ENCODE peak calls at places on chromosomes 13 and 19, in seven cellular contexts. One of them, this sample, is unnamed.

GRCh38 chr13:20370815-20371421 is 138.8 kb upstream of the GJB6 start:
- DNase-seq in NCI-H345: no peak
- DNase-seq in NCI-H1092: no peak
- DNase-seq in amniotic epithelial cell: no peak
- DNase-seq in NCI-H2171: no peak
- DNase-seq in aorta: no peak
- DNase-seq in GM03348: no peak
- DNase-seq in this sample: no peak

GRCh38 chr19:1954547-1954946 is 13.6 kb downstream of the CSNK1G2 start:
- DNase-seq in NCI-H345: no peak
- DNase-seq in NCI-H1092: no peak
- DNase-seq in amniotic epithelial cell: no peak
- DNase-seq in NCI-H2171: no peak
- DNase-seq in aorta: no peak
- DNase-seq in GM03348: no peak
- DNase-seq in this sample: no peak

GRCh38 chr19:56748443-56748842 is 76.9 kb upstream of the ZNF835 start:
- DNase-seq in NCI-H345: no peak
- DNase-seq in NCI-H1092: no peak
- DNase-seq in amniotic epithelial cell: peak; percentile 1
- DNase-seq in NCI-H2171: no peak
- DNase-seq in aorta: no peak
- DNase-seq in GM03348: no peak
- DNase-seq in this sample: peak; percentile 9

GRCh38 chr19:34711890-34712289 is 22.2 kb upstream of the ZNF181 start:
- DNase-seq in NCI-H345: no peak
- DNase-seq in NCI-H1092: no peak
- DNase-seq in amniotic epithelial cell: no peak
- DNase-seq in NCI-H2171: no peak
- DNase-seq in aorta: no peak
- DNase-seq in GM03348: no peak
- DNase-seq in this sample: no peak

GRCh38 chr13:42807866-42808265 is 26.5 kb downstream of the FAM216B start:
- DNase-seq in NCI-H345: no peak
- DNase-seq in NCI-H1092: no peak
- DNase-seq in amniotic epithelial cell: peak; percentile 61
- DNase-seq in NCI-H2171: no peak
- DNase-seq in aorta: no peak
- DNase-seq in GM03348: peak; percentile 37
- DNase-seq in this sample: no peak

GRCh38 chr13:20461481-20461859 is 64.2 kb downstream of the CRYL1 start:
- DNase-seq in NCI-H345: no peak
- DNase-seq in NCI-H1092: no peak
- DNase-seq in amniotic epithelial cell: peak; percentile 76
- DNase-seq in NCI-H2171: no peak
- DNase-seq in aorta: no peak
- DNase-seq in GM03348: no peak
- DNase-seq in this sample: no peak

GRCh38 chr13:38979891-38980627 is 10.6 kb downstream of the STOML3 start:
- DNase-seq in NCI-H345: peak; percentile 46
- DNase-seq in NCI-H1092: peak; percentile 60
- DNase-seq in amniotic epithelial cell: no peak
- DNase-seq in NCI-H2171: no peak
- DNase-seq in aorta: no peak
- DNase-seq in GM03348: no peak
- DNase-seq in this sample: peak; percentile 83

GRCh38 chr13:106533101-106533939 is 2.1 kb downstream of the EFNB2 start:
- DNase-seq in NCI-H345: peak; percentile 72
- DNase-seq in NCI-H1092: peak; percentile 39
- DNase-seq in amniotic epithelial cell: peak; percentile 82
- DNase-seq in NCI-H2171: peak; percentile 51
- DNase-seq in aorta: peak; percentile 94
- DNase-seq in GM03348: peak; percentile 90
- DNase-seq in this sample: peak; percentile 68

GRCh38 chr19:14339741-14340140 is 41.5 kb upstream of the ADGRE5 start:
- DNase-seq in NCI-H345: no peak
- DNase-seq in NCI-H1092: no peak
- DNase-seq in amniotic epithelial cell: no peak
- DNase-seq in NCI-H2171: no peak
- DNase-seq in aorta: no peak
- DNase-seq in GM03348: no peak
- DNase-seq in this sample: no peak

GRCh38 chr19:6717036-6717435 is 3.4 kb downstream of the C3 start:
- DNase-seq in NCI-H345: no peak
- DNase-seq in NCI-H1092: no peak
- DNase-seq in amniotic epithelial cell: no peak
- DNase-seq in NCI-H2171: no peak
- DNase-seq in aorta: no peak
- DNase-seq in GM03348: no peak
- DNase-seq in this sample: no peak

GRCh38 chr13:83881917-83882625 is at the start of gene SLITRK1:
- DNase-seq in NCI-H345: peak; percentile 60
- DNase-seq in NCI-H1092: peak; percentile 43
- DNase-seq in amniotic epithelial cell: peak; percentile 25
- DNase-seq in NCI-H2171: no peak
- DNase-seq in aorta: peak; percentile 90
- DNase-seq in GM03348: peak; percentile 81
- DNase-seq in this sample: peak; percentile 92

GRCh38 chr19:13764101-13764807 is at the start of gene MRI1:
- DNase-seq in NCI-H345: peak; percentile 53
- DNase-seq in NCI-H1092: peak; percentile 65
- DNase-seq in amniotic epithelial cell: peak; percentile 68
- DNase-seq in NCI-H2171: peak; percentile 73
- DNase-seq in aorta: peak; percentile 94
- DNase-seq in GM03348: peak; percentile 94
- DNase-seq in this sample: peak; percentile 50

GRCh38 chr19:27929399-27929798 is 1283.6 kb downstream of the UQCRFS1 start:
- DNase-seq in NCI-H345: no peak
- DNase-seq in NCI-H1092: no peak
- DNase-seq in amniotic epithelial cell: no peak
- DNase-seq in NCI-H2171: no peak
- DNase-seq in aorta: no peak
- DNase-seq in GM03348: no peak
- DNase-seq in this sample: no peak

GRCh38 chr19:55640043-55640576 is 692 bp upstream of the ZNF580 start:
- DNase-seq in NCI-H345: peak; percentile 72
- DNase-seq in NCI-H1092: peak; percentile 59
- DNase-seq in amniotic epithelial cell: peak; percentile 73
- DNase-seq in NCI-H2171: no peak
- DNase-seq in aorta: peak; percentile 91
- DNase-seq in GM03348: peak; percentile 74
- DNase-seq in this sample: no peak

GRCh38 chr13:38582133-38582532 is 104.7 kb upstream of the FREM2 start:
- DNase-seq in NCI-H345: peak; percentile 70
- DNase-seq in NCI-H1092: peak; percentile 67
- DNase-seq in amniotic epithelial cell: peak; percentile 16
- DNase-seq in NCI-H2171: no peak
- DNase-seq in aorta: no peak
- DNase-seq in GM03348: peak; percentile 55
- DNase-seq in this sample: peak; percentile 33

GRCh38 chr13:113722921-113723320 is 36.1 kb upstream of the TMEM255B start:
- DNase-seq in NCI-H345: no peak
- DNase-seq in NCI-H1092: no peak
- DNase-seq in amniotic epithelial cell: no peak
- DNase-seq in NCI-H2171: no peak
- DNase-seq in aorta: peak; percentile 43
- DNase-seq in GM03348: no peak
- DNase-seq in this sample: no peak

GRCh38 chr13:40130871-40131636 is 475.6 kb downstream of the COG6 start:
- DNase-seq in NCI-H345: no peak
- DNase-seq in NCI-H1092: no peak
- DNase-seq in amniotic epithelial cell: peak; percentile 73
- DNase-seq in NCI-H2171: no peak
- DNase-seq in aorta: no peak
- DNase-seq in GM03348: no peak
- DNase-seq in this sample: no peak

GRCh38 chr13:36712785-36713184 is 39.0 kb downstream of the SERTM1 start:
- DNase-seq in NCI-H345: no peak
- DNase-seq in NCI-H1092: no peak
- DNase-seq in amniotic epithelial cell: peak; percentile 72
- DNase-seq in NCI-H2171: no peak
- DNase-seq in aorta: no peak
- DNase-seq in GM03348: peak; percentile 31
- DNase-seq in this sample: no peak

GRCh38 chr13:102571075-102571474 is 25.7 kb upstream of the TPP2 start:
- DNase-seq in NCI-H345: peak; percentile 13
- DNase-seq in NCI-H1092: no peak
- DNase-seq in amniotic epithelial cell: no peak
- DNase-seq in NCI-H2171: no peak
- DNase-seq in aorta: no peak
- DNase-seq in GM03348: no peak
- DNase-seq in this sample: no peak

GRCh38 chr19:43667524-43668405 is 2.2 kb downstream of the PLAUR start:
- DNase-seq in NCI-H345: no peak
- DNase-seq in NCI-H1092: no peak
- DNase-seq in amniotic epithelial cell: no peak
- DNase-seq in NCI-H2171: peak; percentile 99
- DNase-seq in aorta: no peak
- DNase-seq in GM03348: no peak
- DNase-seq in this sample: no peak

GRCh38 chr13:110138009-110138699 is 168.8 kb downstream of the COL4A1 start:
- DNase-seq in NCI-H345: peak; percentile 76
- DNase-seq in NCI-H1092: peak; percentile 48
- DNase-seq in amniotic epithelial cell: peak; percentile 78
- DNase-seq in NCI-H2171: no peak
- DNase-seq in aorta: peak; percentile 95
- DNase-seq in GM03348: peak; percentile 90
- DNase-seq in this sample: no peak

GRCh38 chr13:47168086-47168485 is 271.2 kb upstream of the HTR2A start:
- DNase-seq in NCI-H345: no peak
- DNase-seq in NCI-H1092: no peak
- DNase-seq in amniotic epithelial cell: peak; percentile 53
- DNase-seq in NCI-H2171: no peak
- DNase-seq in aorta: no peak
- DNase-seq in GM03348: no peak
- DNase-seq in this sample: no peak

GRCh38 chr13:110044521-110045200 is 258.3 kb upstream of the IRS2 start:
- DNase-seq in NCI-H345: peak; percentile 42
- DNase-seq in NCI-H1092: peak; percentile 64
- DNase-seq in amniotic epithelial cell: no peak
- DNase-seq in NCI-H2171: no peak
- DNase-seq in aorta: no peak
- DNase-seq in GM03348: peak; percentile 72
- DNase-seq in this sample: no peak

GRCh38 chr19:45767881-45768643 is 990 bp downstream of the SIX5 start:
- DNase-seq in NCI-H345: peak; percentile 13
- DNase-seq in NCI-H1092: no peak
- DNase-seq in amniotic epithelial cell: peak; percentile 70
- DNase-seq in NCI-H2171: no peak
- DNase-seq in aorta: peak; percentile 86
- DNase-seq in GM03348: peak; percentile 54
- DNase-seq in this sample: peak; percentile 69

GRCh38 chr19:39150235-39150634 is 24.6 kb downstream of the PAK4 start:
- DNase-seq in NCI-H345: no peak
- DNase-seq in NCI-H1092: no peak
- DNase-seq in amniotic epithelial cell: no peak
- DNase-seq in NCI-H2171: no peak
- DNase-seq in aorta: no peak
- DNase-seq in GM03348: no peak
- DNase-seq in this sample: no peak

GRCh38 chr19:38369584-38369983 is 4.8 kb upstream of the PSMD8 start:
- DNase-seq in NCI-H345: no peak
- DNase-seq in NCI-H1092: no peak
- DNase-seq in amniotic epithelial cell: no peak
- DNase-seq in NCI-H2171: no peak
- DNase-seq in aorta: no peak
- DNase-seq in GM03348: no peak
- DNase-seq in this sample: no peak

GRCh38 chr13:41696163-41697003 is 239.0 kb downstream of the RGCC start:
- DNase-seq in NCI-H345: no peak
- DNase-seq in NCI-H1092: no peak
- DNase-seq in amniotic epithelial cell: peak; percentile 81
- DNase-seq in NCI-H2171: no peak
- DNase-seq in aorta: no peak
- DNase-seq in GM03348: peak; percentile 48
- DNase-seq in this sample: no peak

GRCh38 chr19:35718345-35719041 is 690 bp downstream of the KMT2B start:
- DNase-seq in NCI-H345: peak; percentile 49
- DNase-seq in NCI-H1092: no peak
- DNase-seq in amniotic epithelial cell: no peak
- DNase-seq in NCI-H2171: no peak
- DNase-seq in aorta: peak; percentile 85
- DNase-seq in GM03348: peak; percentile 51
- DNase-seq in this sample: peak; percentile 21

GRCh38 chr13:73956101-73956500 is 178.1 kb downstream of the KLF12 start:
- DNase-seq in NCI-H345: no peak
- DNase-seq in NCI-H1092: no peak
- DNase-seq in amniotic epithelial cell: no peak
- DNase-seq in NCI-H2171: no peak
- DNase-seq in aorta: no peak
- DNase-seq in GM03348: no peak
- DNase-seq in this sample: no peak

This sample was measured in neuronal stem cell.